ENCODE peak calls at places on chromosomes 12 and 14, in six cellular contexts. B is choroid plexus epithelial cell; R is right atrium auricular region; D is epithelial cell of proximal tubule; Q is CD4-positive, alpha-beta T cell; Z is HepG2. F is an unnamed sample.

GRCh38 chr14:54606178-54606577 is 39.2 kb downstream of the SAMD4A start:
- DNase-seq in D (no peak), Q (no peak), Z (no peak), B (no peak), R (peak; percentile 73), F (no peak)

GRCh38 chr14:89374908-89375307 is 42.1 kb downstream of the FOXN3 start:
- DNase-seq in B (no peak), D (no peak), R (no peak), Q (no peak), Z (no peak), F (no peak)

GRCh38 chr12:124814741-124815613 is 48.7 kb downstream of the SCARB1 start:
- DNase-seq in B (peak; percentile 54), D (no peak), Q (no peak), R (no peak), Z (no peak), F (no peak)

GRCh38 chr12:103556890-103557667 is 30.0 kb upstream of the STAB2 start:
- DNase-seq in Z (no peak), B (no peak), Q (no peak), R (no peak), D (no peak), F (no peak)

GRCh38 chr12:106855221-106855758 is 80.8 kb downstream of the RIC8B start:
- DNase-seq in B (no peak), Q (no peak), Z (peak; percentile 94), D (no peak), R (no peak), F (no peak)

GRCh38 chr12:123475256-123475703 is 17.3 kb downstream of the SNRNP35 start:
- DNase-seq in D (no peak), R (no peak), Q (no peak), Z (no peak), B (no peak), F (no peak)

GRCh38 chr14:88129306-88130056 is 124.5 kb downstream of the GPR65 start:
- DNase-seq in R (no peak), Z (no peak), Q (no peak), B (peak; percentile 7), D (no peak), F (no peak)

GRCh38 chr12:56629459-56630179 is 507 bp downstream of the BAZ2A start:
- DNase-seq in Z (no peak), R (no peak), Q (peak; percentile 12), D (no peak), B (peak; percentile 16), F (peak; percentile 56)

GRCh38 chr12:32895688-32896437 is 714 bp downstream of the PKP2 start:
- DNase-seq in B (no peak), Z (peak; percentile 25), R (no peak), Q (no peak), D (no peak), F (peak; percentile 48)

GRCh38 chr14:50023671-50024490 is 92.5 kb downstream of the VCPKMT start:
- DNase-seq in Q (no peak), B (peak; percentile 68), R (no peak), D (no peak), Z (no peak), F (no peak)

GRCh38 chr12:116599285-116600122 is 40.3 kb downstream of the MAP1LC3B2 start:
- DNase-seq in D (no peak), Z (peak; percentile 22), Q (peak; percentile 48), R (peak; percentile 89), B (peak; percentile 73), F (peak; percentile 63)

GRCh38 chr12:57063991-57064725 is 14.2 kb upstream of the MYO1A start:
- DNase-seq in R (no peak), B (no peak), Z (no peak), D (no peak), Q (no peak), F (no peak)

GRCh38 chr12:116982721-116983502 is 72.2 kb downstream of the FBXW8 start:
- DNase-seq in Z (no peak), Q (no peak), B (peak; percentile 26), R (no peak), D (peak; percentile 69), F (no peak)

GRCh38 chr14:68089146-68089715 is 269.7 kb downstream of the RAD51B start:
- DNase-seq in Z (no peak), D (no peak), Q (no peak), B (peak; percentile 86), R (no peak), F (no peak)

GRCh38 chr12:27969011-27969900 is 3.3 kb downstream of the PTHLH start:
- DNase-seq in D (no peak), Q (no peak), R (no peak), B (peak; percentile 51), Z (no peak), F (no peak)

GRCh38 chr12:114684098-114684869 is at the start of gene TBX3:
- DNase-seq in Q (no peak), Z (peak; percentile 98), R (peak; percentile 97), D (peak; percentile 86), B (peak; percentile 100), F (peak; percentile 94)

GRCh38 chr14:101947577-101947903 is 16.8 kb upstream of the DYNC1H1 start:
- DNase-seq in Z (no peak), D (no peak), R (peak; percentile 66), B (no peak), Q (no peak), F (no peak)

DNA sequence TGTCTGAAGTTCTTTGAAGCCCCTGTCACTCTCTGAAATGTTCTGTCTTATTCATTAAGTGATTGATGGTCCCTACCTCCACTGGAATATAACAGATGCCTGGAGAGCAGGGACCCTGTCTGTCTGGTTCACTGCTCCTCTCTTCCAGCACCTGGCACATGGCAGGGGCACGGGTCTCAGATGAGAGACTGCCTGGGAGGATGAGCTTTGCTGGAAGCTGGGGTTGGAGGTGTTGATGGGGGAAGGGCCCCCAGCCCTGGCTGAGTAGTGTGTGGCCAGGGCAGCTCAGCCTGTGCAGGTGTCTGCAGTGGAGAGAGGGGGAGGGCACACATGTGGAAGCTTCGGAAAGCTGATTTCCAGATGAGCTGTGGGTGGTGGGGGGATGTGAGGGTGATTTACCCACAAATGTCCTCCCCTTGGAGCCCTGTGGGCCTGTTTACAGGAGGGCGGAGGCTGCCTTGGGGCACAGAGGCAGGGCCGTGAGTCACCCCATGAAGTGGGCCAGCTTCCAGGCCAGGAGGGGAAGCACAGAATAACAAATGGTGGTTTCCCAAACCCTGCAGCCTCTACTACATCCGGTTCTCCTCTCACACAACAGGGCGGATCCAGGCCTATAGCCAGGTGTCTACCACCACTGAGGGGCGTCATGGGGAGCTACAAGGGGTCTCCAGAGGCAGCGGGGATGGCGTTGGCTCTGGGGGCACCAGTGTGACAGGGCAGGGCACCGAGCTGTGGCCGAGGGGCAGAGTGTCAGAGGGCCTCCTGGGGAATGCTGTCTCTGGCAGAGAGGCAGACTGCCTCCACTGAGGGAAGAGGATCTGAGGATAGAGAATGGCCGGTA is 11.0 kb downstream of the KRT7 start:
- DNase-seq in B (peak; percentile 91), D (peak; percentile 84), Z (peak; percentile 13), R (peak; percentile 80), Q (peak; percentile 24), F (no peak)
- TF ChIP-seq CTCF in B (no peak), D (no peak), Z (no peak), R (no peak), Q (no peak), F (no peak)

GRCh38 chr14:90730367-90730766 is 85.9 kb downstream of the TTC7B start:
- DNase-seq in R (no peak), D (no peak), Q (no peak), Z (no peak), B (no peak), F (no peak)

GRCh38 chr14:90727082-90727481 is 89.1 kb downstream of the TTC7B start:
- DNase-seq in B (no peak), D (no peak), R (no peak), Q (no peak), Z (no peak), F (no peak)

GRCh38 chr14:90728951-90729350 is 87.3 kb downstream of the TTC7B start:
- DNase-seq in R (no peak), D (no peak), B (no peak), Z (no peak), Q (no peak), F (no peak)

GRCh38 chr14:90722590-90722989 is 93.6 kb downstream of the TTC7B start:
- DNase-seq in D (no peak), Z (no peak), R (no peak), Q (no peak), B (no peak), F (no peak)

GRCh38 chr14:90726656-90727055 is 89.6 kb downstream of the TTC7B start:
- DNase-seq in B (peak; percentile 88), R (no peak), D (peak; percentile 13), Q (no peak), Z (no peak), F (no peak)
- TF ChIP-seq CTCF in B (peak; percentile 68), R (no peak), D (peak; percentile 25), Q (no peak), Z (no peak), F (no peak)

GRCh38 chr12:43104524-43104923 is 447.5 kb downstream of the ADAMTS20 start:
- DNase-seq in Q (no peak), B (peak; percentile 78), R (no peak), Z (no peak), D (no peak), F (no peak)
- TF ChIP-seq CTCF in Q (no peak), B (peak; percentile 15), R (no peak), Z (no peak), D (no peak), F (no peak)

GRCh38 chr12:15011162-15011561 is 38.3 kb downstream of the PDE6H start:
- DNase-seq in D (no peak), Q (no peak), Z (no peak), B (no peak), R (no peak), F (no peak)
- TF ChIP-seq CTCF in D (peak; percentile 56), Q (peak; percentile 33), Z (no peak), B (peak; percentile 39), R (no peak), F (no peak)

DNA sequence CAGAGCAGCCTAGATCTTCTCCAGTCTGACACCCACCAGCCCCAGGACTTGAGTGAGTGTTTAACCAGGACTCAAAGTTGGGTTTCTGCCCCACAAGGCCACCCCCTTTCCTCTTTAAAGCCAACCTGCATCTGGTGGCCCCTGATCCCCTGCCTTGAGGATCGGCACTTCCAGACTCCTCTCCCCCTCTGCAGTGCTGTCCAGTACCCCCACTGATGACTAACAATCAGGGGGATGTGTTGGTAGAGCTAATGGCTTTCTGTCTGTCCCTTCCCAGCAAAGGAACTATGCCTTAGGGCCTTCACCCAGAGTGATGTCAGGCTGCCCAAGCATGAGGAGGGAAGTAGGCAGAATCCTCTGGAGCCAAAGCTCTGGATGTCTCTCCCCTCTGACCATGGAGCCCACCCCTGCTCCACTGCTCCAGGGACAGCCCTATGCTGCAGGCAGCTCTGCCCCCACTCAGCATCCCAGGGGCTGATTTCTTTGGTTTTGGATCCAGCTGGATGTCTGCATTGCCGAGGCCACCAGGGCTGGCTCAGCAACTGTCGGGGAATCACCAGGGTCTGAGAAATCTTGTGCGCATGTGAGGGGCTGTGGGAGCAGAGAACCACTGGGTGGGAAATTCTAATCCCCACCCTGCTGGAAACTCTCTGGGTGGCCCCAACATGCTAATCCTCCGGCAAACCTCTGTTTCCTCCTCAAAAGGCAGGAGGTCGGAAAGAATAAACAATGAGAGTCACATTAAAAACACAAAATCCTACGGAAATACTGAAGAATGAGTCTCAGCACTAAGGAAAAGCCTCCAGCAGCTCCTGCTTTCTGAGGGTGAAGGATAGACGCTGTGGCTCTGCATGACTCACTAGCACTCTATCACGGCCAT is 42.9 kb downstream of the DAD1 start:
- DNase-seq in R (no peak), Z (no peak), D (no peak), Q (no peak), B (peak; percentile 84), F (no peak)
- TF ChIP-seq CTCF in R (no peak), Z (no peak), D (no peak), Q (no peak), B (no peak), F (no peak)